ENCODE peak calls at places on chromosome 14, in ten cellular contexts. O, S, T, W, L, J, G, R, Y and H are unnamed samples.
A peak's percentile ranks its signal among the peaks of the same experiment; 100 is the strongest.

GRCh38 chr14:84087986-84088531 is 1441.9 kb upstream of the FLRT2 start:
- DNase-seq in R (no peak), G (no peak), L (no peak), O (no peak), Y (no peak), T (no peak), S (peak; percentile 79), J (no peak), W (no peak), H (no peak)

GRCh38 chr14:21852061-21852664 is 178.5 kb upstream of the OR4E1 start:
- DNase-seq in L (peak; percentile 26), O (no peak), W (no peak), S (peak; percentile 42), J (no peak), T (peak; percentile 56), R (no peak), Y (no peak), G (peak; percentile 2), H (no peak)

GRCh38 chr14:85416771-85417170 is 113.2 kb upstream of the FLRT2 start:
- DNase-seq in W (no peak), Y (no peak), S (peak; percentile 83), G (no peak), T (no peak), O (peak; percentile 15), J (no peak), R (peak; percentile 35), L (no peak), H (no peak)

GRCh38 chr14:92670177-92670576 is 78.2 kb downstream of the LGMN start:
- DNase-seq in G (peak; percentile 52), Y (no peak), T (no peak), O (no peak), S (peak; percentile 60), W (no peak), J (no peak), R (peak; percentile 86), L (no peak), H (no peak)

GRCh38 chr14:35369701-35370191 is 34.8 kb downstream of the NFKBIA start:
- DNase-seq in S (no peak), L (peak; percentile 60), Y (peak; percentile 78), J (no peak), W (no peak), O (peak; percentile 67), T (no peak), R (no peak), G (no peak), H (no peak)

GRCh38 chr14:66247662-66248061 is 238.5 kb upstream of the CCDC196 start:
- DNase-seq in T (no peak), Y (no peak), L (no peak), J (no peak), O (no peak), R (no peak), W (no peak), G (peak; percentile 35), S (no peak), H (no peak)

GRCh38 chr14:103728721-103729120 is 13.1 kb downstream of the ZFYVE21 start:
- DNase-seq in Y (peak; percentile 29), O (no peak), J (no peak), R (no peak), G (no peak), L (no peak), T (no peak), S (no peak), W (no peak), H (no peak)

GRCh38 chr14:71803539-71804260 is 128.5 kb upstream of the RGS6 start:
- DNase-seq in Y (no peak), G (no peak), W (no peak), T (peak; percentile 2), S (peak; percentile 51), R (no peak), O (peak; percentile 10), J (no peak), L (peak; percentile 2), H (no peak)

DNA sequence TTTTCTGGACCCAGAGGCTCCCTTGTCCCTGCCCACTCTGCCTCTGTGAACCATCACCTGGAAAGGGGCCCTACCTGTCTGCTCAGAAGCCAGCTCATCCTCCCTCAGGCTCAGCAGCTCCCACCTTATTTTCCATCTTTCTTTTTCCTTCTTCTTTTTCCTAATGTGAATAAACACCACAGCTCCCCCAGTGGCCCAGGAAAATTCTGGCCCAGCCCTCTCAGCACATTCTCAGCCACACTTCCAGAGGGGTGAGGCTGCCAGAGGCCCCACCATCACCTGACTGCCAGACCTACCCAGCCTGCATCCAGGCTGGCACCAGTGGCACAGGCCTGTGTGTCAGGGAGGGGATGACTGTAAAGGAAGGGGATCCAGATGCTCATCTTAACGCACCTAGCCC is 23.0 kb downstream of the ZFHX2 start:
- DNase-seq in O (no peak), W (no peak), J (no peak), R (no peak), L (no peak), S (no peak), G (peak; percentile 59), T (peak; percentile 9), Y (no peak), H (no peak)
- TF ChIP-seq CTCF in O (no peak), W (no peak), J (no peak), R (peak; percentile 29), L (no peak), S (peak; percentile 25), G (peak; percentile 33), T (no peak), Y (no peak), H (no peak)

GRCh38 chr14:31323419-31323818 is 96.9 kb downstream of the HEATR5A start:
- DNase-seq in G (no peak), Y (no peak), O (no peak), J (no peak), T (no peak), R (no peak), L (no peak), S (no peak), W (no peak), H (no peak)

GRCh38 chr14:31320922-31321779 is 99.2 kb downstream of the HEATR5A start:
- DNase-seq in T (no peak), G (no peak), O (no peak), S (no peak), L (no peak), J (peak; percentile 48), R (no peak), W (no peak), Y (no peak), H (no peak)

GRCh38 chr14:31320216-31320615 is 100.1 kb downstream of the HEATR5A start:
- DNase-seq in R (no peak), L (no peak), O (no peak), J (peak; percentile 77), W (no peak), S (no peak), G (no peak), Y (no peak), T (no peak), H (no peak)

GRCh38 chr14:31326111-31326510 is 94.2 kb downstream of the HEATR5A start:
- DNase-seq in Y (no peak), G (no peak), R (no peak), S (peak; percentile 41), O (no peak), W (no peak), L (no peak), T (peak; percentile 25), J (no peak), H (no peak)
- TF ChIP-seq CTCF in Y (no peak), G (peak; percentile 36), R (peak; percentile 16), S (no peak), O (peak; percentile 29), W (no peak), L (peak; percentile 39), T (no peak), J (peak; percentile 9), H (peak; percentile 26)

GRCh38 chr14:95701846-95702221 is 12.1 kb downstream of the TCL1A start:
- DNase-seq in S (no peak), G (no peak), L (no peak), T (no peak), O (no peak), W (no peak), Y (no peak), J (no peak), R (no peak), H (no peak)

GRCh38 chr14:95698287-95698686 is 12.1 kb downstream of the TCL1B start:
- DNase-seq in Y (no peak), S (no peak), G (no peak), O (no peak), L (no peak), J (no peak), R (no peak), W (no peak), T (no peak), H (no peak)

GRCh38 chr14:95697764-95698163 is 11.5 kb downstream of the TCL1B start:
- DNase-seq in J (no peak), W (no peak), L (no peak), R (no peak), G (no peak), O (no peak), T (no peak), S (no peak), Y (no peak), H (peak; percentile 34)

GRCh38 chr14:95700221-95700976 is 13.5 kb downstream of the TCL1A start:
- DNase-seq in Y (no peak), O (no peak), S (no peak), T (no peak), W (no peak), R (no peak), J (no peak), G (no peak), L (no peak), H (no peak)

GRCh38 chr14:95699397-95699796 is 13.2 kb downstream of the TCL1B start:
- DNase-seq in W (no peak), J (no peak), L (no peak), G (no peak), S (no peak), Y (no peak), O (no peak), T (no peak), R (no peak), H (peak; percentile 48)
- TF ChIP-seq CTCF in W (no peak), J (no peak), L (no peak), G (no peak), S (no peak), Y (no peak), O (no peak), T (no peak), R (no peak), H (no peak)

GRCh38 chr14:44374906-44375305 is 132.2 kb downstream of the FSCB start:
- DNase-seq in S (no peak), J (no peak), G (no peak), R (no peak), O (no peak), L (no peak), W (no peak), T (no peak), Y (no peak), H (no peak)

GRCh38 chr14:44372807-44373497 is 134.1 kb downstream of the FSCB start:
- DNase-seq in W (no peak), L (no peak), G (no peak), R (no peak), J (no peak), Y (no peak), T (no peak), O (no peak), S (no peak), H (no peak)

GRCh38 chr14:44370727-44371126 is 136.4 kb downstream of the FSCB start:
- DNase-seq in G (no peak), J (no peak), W (no peak), Y (no peak), O (no peak), L (no peak), T (no peak), S (no peak), R (no peak), H (no peak)

DNA sequence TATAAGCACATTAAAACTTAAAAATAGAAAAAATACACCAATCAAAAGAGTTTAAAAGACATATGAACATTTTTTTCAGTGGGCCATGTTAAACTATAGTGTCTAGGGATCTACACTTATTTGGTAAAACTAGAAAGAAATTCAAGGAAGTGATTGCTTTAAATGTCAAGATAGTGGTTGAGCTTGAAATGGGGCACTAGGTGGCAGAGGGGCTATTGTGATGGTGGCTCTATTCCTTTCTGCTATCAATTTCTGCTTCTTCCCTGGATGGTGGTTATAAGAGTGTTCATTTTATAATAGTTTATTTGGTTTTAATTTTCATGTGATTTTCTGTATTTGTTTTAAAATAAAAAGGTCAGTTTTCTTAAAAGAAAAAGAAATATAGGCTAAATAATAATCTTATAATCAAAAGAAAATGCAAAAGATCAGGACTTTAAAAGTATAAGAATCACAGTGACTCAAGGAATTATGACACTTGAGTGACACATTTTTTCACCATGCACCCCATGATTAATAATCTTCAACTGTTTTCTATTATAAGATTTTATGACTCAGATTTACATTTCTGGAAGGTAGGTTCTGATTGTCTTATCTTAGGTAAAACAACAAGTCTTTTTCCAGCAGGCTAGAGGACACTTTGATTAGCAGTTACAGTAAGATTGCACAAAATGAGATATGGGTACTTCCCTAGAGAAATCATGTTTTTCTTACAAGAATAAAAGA is 137.5 kb downstream of the FSCB start:
- DNase-seq in T (no peak), G (no peak), W (no peak), O (no peak), Y (no peak), R (no peak), L (no peak), J (no peak), S (no peak), H (no peak)
- TF ChIP-seq CTCF in T (no peak), G (no peak), W (no peak), O (no peak), Y (no peak), R (no peak), L (no peak), J (no peak), S (no peak), H (no peak)